ENCODE peak calls at places on chromosomes 1 and 21, in eight cellular contexts. F is transverse colon, J is tibial nerve, H is upper lobe of left lung, R is GM12878, U is K562, V is ovary, Y is A549. T is an unnamed sample.

GRCh38 chr1:85894651-85895050 is 186.4 kb upstream of the ZNHIT6 start:
- DNase-seq in J (peak), U (no peak), F (no peak), R (peak), Y (peak), H (no peak), V (peak), T (no peak)

GRCh38 chr1:52520149-52520548 is 32.7 kb downstream of the TUT4 start:
- DNase-seq in V (no peak), Y (no peak), H (no peak), R (no peak), J (no peak), U (no peak), F (no peak), T (no peak)

GRCh38 chr1:147627435-147628110 is 42.8 kb downstream of the ACP6 start:
- DNase-seq in F (peak), R (no peak), Y (peak), V (peak), J (peak), U (peak), H (peak), T (peak)

GRCh38 chr1:226908913-226909312 is 31.2 kb upstream of the COQ8A start:
- DNase-seq in R (no peak), H (no peak), J (no peak), F (no peak), U (no peak), V (no peak), Y (no peak), T (no peak)

GRCh38 chr1:205481629-205482071 is 22.8 kb upstream of the CDK18 start:
- DNase-seq in U (no peak), J (no peak), H (no peak), R (no peak), F (no peak), V (no peak), Y (no peak), T (no peak)

GRCh38 chr1:54640361-54640760 is 1.2 kb upstream of the MROH7 start:
- DNase-seq in J (no peak), Y (no peak), H (no peak), R (no peak), V (no peak), U (no peak), F (no peak), T (peak)

GRCh38 chr1:89288051-89288340 is 15.3 kb upstream of the GBP5 start:
- DNase-seq in J (no peak), H (no peak), F (no peak), V (no peak), U (no peak), Y (no peak), R (no peak), T (no peak)

GRCh38 chr1:191343816-191344215 is 814.4 kb upstream of the RGS18 start:
- DNase-seq in U (no peak), J (no peak), H (no peak), V (no peak), Y (no peak), F (no peak), R (no peak), T (no peak)

GRCh38 chr1:168373869-168374268 is 93.2 kb downstream of the TBX19 start:
- DNase-seq in V (peak), H (no peak), Y (no peak), J (no peak), F (no peak), U (peak), R (no peak), T (no peak)

GRCh38 chr1:17732475-17732874 is 22.7 kb upstream of the ACTL8 start:
- DNase-seq in U (no peak), Y (no peak), V (no peak), F (no peak), H (no peak), J (no peak), R (no peak), T (no peak)

GRCh38 chr1:22641906-22642636 is 1.4 kb upstream of the C1QC start:
- DNase-seq in F (peak), Y (peak), V (peak), H (peak), R (no peak), U (peak), J (peak), T (peak)

GRCh38 chr21:40732243-40732642 is 114.7 kb downstream of the DSCAM start:
- DNase-seq in U (no peak), V (no peak), R (no peak), F (no peak), J (no peak), H (no peak), Y (no peak), T (no peak)

GRCh38 chr1:165418195-165418594 is 26.7 kb downstream of the RXRG start:
- DNase-seq in V (no peak), U (no peak), H (no peak), Y (no peak), F (no peak), R (no peak), J (no peak), T (no peak)

GRCh38 chr1:12161662-12162458 is 4.9 kb upstream of the TNFRSF1B start:
- DNase-seq in H (peak), J (peak), V (peak), Y (peak), U (peak), F (peak), R (peak), T (peak)

GRCh38 chr1:37498872-37499617 is 15.5 kb downstream of the MEAF6 start:
- DNase-seq in R (no peak), H (peak), U (no peak), Y (peak), V (no peak), F (peak), J (no peak), T (no peak)

GRCh38 chr1:9399510-9400424 is 107.1 kb downstream of the SPSB1 start:
- DNase-seq in F (no peak), V (peak), H (no peak), J (no peak), U (no peak), Y (no peak), R (no peak), T (no peak)

GRCh38 chr1:169060906-169061683 is 45.4 kb upstream of the ATP1B1 start:
- DNase-seq in Y (no peak), R (no peak), F (no peak), J (no peak), H (peak), V (no peak), U (no peak), T (peak)

GRCh38 chr1:219587401-219587800 is 25.5 kb downstream of the ZC3H11B start:
- DNase-seq in U (no peak), F (no peak), V (no peak), H (no peak), Y (no peak), R (no peak), J (no peak), T (no peak)

GRCh38 chr1:86926886-86927285 is 12.5 kb downstream of the HS2ST1 start:
- DNase-seq in U (no peak), H (no peak), J (no peak), V (no peak), Y (no peak), R (no peak), F (no peak), T (no peak)

GRCh38 chr21:43210454-43211084 is 41.8 kb downstream of the CRYAA start:
- DNase-seq in J (peak), F (no peak), V (peak), R (no peak), Y (no peak), U (no peak), H (peak), T (no peak)

GRCh38 chr1:227781314-227781930 is 34.1 kb upstream of the PRSS38 start:
- DNase-seq in V (no peak), F (no peak), J (no peak), H (no peak), U (no peak), R (no peak), Y (no peak), T (peak)

GRCh38 chr1:1109743-1110142 is 6.1 kb downstream of the C1orf159 start:
- DNase-seq in U (peak), Y (no peak), V (no peak), H (no peak), F (peak), J (no peak), R (no peak), T (no peak)

GRCh38 chr1:39676951-39677350 is 5.0 kb upstream of the NT5C1A start:
- DNase-seq in U (no peak), J (no peak), H (peak), V (no peak), Y (no peak), F (no peak), R (no peak), T (no peak)

GRCh38 chr1:186535388-186536133 is 74.6 kb upstream of the PDC start:
- DNase-seq in R (no peak), J (no peak), Y (peak), F (no peak), V (no peak), U (no peak), H (no peak), T (no peak)

GRCh38 chr1:210817385-210818275 is 316.3 kb downstream of the KCNH1 start:
- DNase-seq in F (no peak), Y (no peak), V (no peak), H (no peak), U (no peak), J (no peak), R (no peak), T (no peak)
- TF ChIP-seq POLR2A in F (no peak), Y (no peak), V (no peak), H (no peak), U (no peak), J (no peak), R (no peak), T (no peak)

GRCh38 chr1:184049836-184050468 is 1.6 kb upstream of the TSEN15 start:
- DNase-seq in V (no peak), H (no peak), J (no peak), R (no peak), F (no peak), Y (no peak), U (no peak), T (no peak)

GRCh38 chr1:184051485-184052193 is at the start of gene TSEN15:
- DNase-seq in F (peak), R (peak), U (peak), Y (peak), H (peak), J (peak), V (peak), T (peak)

GRCh38 chr1:184050631-184051030 is 899 bp upstream of the TSEN15 start:
- DNase-seq in J (no peak), Y (no peak), R (no peak), V (no peak), H (no peak), U (no peak), F (no peak), T (no peak)

GRCh38 chr1:184052194-184052559 is 647 bp downstream of the TSEN15 start:
- DNase-seq in Y (no peak), H (no peak), U (no peak), J (no peak), F (no peak), R (no peak), V (no peak), T (no peak)

DNA sequence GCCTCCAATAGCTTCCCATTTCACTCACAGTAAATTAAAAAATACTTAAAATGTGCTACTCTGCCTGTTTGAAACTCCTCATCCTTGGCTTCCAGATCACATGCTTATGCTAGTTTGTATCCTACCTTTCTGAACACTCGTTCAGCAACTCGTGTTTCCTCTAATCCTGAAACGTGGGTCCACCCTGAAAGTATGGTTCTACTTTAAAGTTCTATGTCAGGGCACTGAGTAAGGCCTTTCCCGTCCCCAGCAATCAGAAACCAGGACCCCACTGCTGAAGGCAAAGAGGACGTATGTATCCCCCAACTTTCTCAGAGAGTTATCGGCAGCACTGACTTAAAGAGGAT is 419 bp upstream of the TSEN15 start:
- DNase-seq in J (no peak), R (no peak), U (peak), F (no peak), V (no peak), H (no peak), Y (no peak), T (no peak)
- H3K4me3 ChIP-seq in J (peak), R (peak), U (peak), F (peak), V (peak), H (peak), Y (peak), T (peak)

GRCh38 chr1:216600730-216601426 is 122.4 kb downstream of the ESRRG start:
- DNase-seq in U (no peak), Y (peak), J (peak), F (peak), H (peak), R (no peak), V (peak), T (peak)
- TF ChIP-seq CTCF in U (no peak), Y (peak), J (peak), F (peak), H (peak), R (no peak), V (no peak), T (no peak)

GRCh38 chr1:234606731-234607090 is 3.3 kb downstream of the IRF2BP2 start:
- DNase-seq in V (no peak), H (no peak), R (no peak), F (no peak), J (no peak), U (no peak), Y (no peak), T (no peak)

GRCh38 chr1:234605493-234605982 is 4.4 kb downstream of the IRF2BP2 start:
- DNase-seq in J (no peak), Y (no peak), H (no peak), F (no peak), R (no peak), V (no peak), U (no peak), T (no peak)

GRCh38 chr1:234604726-234605492 is 5.1 kb downstream of the IRF2BP2 start:
- DNase-seq in J (no peak), H (no peak), R (no peak), U (peak), F (no peak), V (no peak), Y (no peak), T (peak)

GRCh38 chr1:234607091-234608025 is 2.6 kb downstream of the IRF2BP2 start:
- DNase-seq in F (peak), R (no peak), Y (peak), J (no peak), H (peak), V (peak), U (no peak), T (peak)

GRCh38 chr1:234605983-234606730 is 3.8 kb downstream of the IRF2BP2 start:
- DNase-seq in F (peak), V (no peak), U (no peak), J (no peak), Y (peak), H (peak), R (no peak), T (peak)
- TF ChIP-seq POLR2A in F (peak), V (no peak), U (peak), J (peak), Y (no peak), H (no peak), R (peak), T (no peak)

GRCh38 chr1:27446491-27447020 is 43.4 kb downstream of the WASF2 start:
- DNase-seq in H (no peak), F (no peak), Y (no peak), U (no peak), J (no peak), R (no peak), V (no peak), T (no peak)

GRCh38 chr1:27444632-27445031 is 45.3 kb downstream of the WASF2 start:
- DNase-seq in Y (no peak), H (no peak), J (no peak), U (no peak), F (no peak), R (no peak), V (no peak), T (no peak)

GRCh38 chr1:27447399-27447798 is 42.6 kb downstream of the WASF2 start:
- DNase-seq in V (no peak), J (no peak), Y (no peak), R (no peak), H (no peak), U (no peak), F (no peak), T (no peak)

GRCh38 chr1:27447883-27448282 is 42.1 kb downstream of the WASF2 start:
- DNase-seq in V (no peak), F (no peak), H (no peak), Y (no peak), J (no peak), U (no peak), R (no peak), T (peak)

DNA sequence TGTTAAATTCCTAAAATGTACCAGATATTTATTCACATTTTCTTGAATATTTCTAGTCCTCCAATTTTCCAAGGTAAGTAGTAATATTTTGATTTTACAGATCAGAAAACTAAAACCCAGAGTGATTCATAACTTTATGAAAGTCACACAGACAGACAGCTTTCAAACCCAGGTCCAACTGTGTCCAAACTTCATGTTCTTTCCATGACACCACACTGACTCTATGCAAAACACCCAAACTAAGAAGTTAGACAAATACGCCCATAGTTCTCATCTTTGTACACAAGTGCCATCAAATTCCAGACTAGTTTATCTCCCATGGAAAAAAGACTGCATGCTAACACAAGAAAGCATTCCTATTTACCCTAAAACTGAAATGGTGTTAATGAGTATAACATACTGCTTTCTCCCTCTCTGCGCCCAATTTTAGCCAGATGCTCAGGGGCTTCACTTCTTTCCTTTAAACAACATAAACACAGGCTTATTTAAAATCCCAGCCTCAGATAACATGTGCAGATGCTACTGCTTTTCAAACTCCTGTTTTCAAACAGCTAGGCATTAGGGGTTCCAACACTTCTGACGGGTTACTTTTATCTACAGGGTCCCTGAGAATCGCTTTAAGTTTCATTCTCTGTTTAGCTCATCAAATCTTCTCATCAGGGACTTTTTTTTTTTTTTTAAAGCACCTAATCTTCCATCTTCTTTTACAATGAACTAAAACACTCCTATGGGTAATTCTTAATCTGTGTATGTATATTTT is 44.6 kb downstream of the WASF2 start:
- DNase-seq in R (no peak), J (no peak), U (no peak), F (no peak), H (no peak), V (no peak), Y (no peak), T (no peak)
- H3K4me3 ChIP-seq in R (peak), J (no peak), U (no peak), F (no peak), H (no peak), V (no peak), Y (no peak), T (no peak)

DNA sequence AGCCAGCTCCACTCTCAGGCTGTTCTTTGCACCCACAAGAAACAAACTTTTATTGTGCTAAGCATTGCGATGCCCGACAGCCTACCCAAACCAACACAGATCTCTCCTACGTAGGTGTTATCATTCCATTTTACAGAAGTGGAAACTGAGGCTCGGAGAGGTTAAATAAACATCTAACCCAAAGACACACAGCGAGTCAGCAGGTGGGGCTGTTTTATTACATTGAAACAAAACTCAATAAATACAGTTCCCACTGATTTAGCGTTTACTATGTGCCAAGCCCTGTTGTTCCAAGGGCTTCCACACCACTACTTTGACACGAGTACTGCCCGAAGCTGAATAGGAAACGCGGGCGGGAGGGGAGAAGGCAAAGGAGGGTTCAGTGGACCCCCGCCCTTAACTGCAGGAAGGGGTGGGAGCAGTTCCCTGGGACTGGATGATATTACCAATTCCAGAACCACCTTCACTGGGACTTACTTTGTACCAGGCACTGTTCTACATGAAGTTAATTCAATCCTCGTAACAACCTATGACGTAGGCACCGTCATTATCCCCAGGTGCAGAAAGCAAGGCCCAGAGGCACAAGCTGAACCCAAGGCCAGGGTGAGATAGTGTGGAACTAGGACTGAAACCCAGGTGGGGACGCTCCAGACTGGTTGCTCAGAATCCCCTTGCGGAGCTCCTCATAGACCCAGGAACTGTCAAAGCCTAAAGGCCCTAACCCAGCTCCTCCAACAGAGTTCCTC is 19.3 kb upstream of the ALDH4A1 start:
- DNase-seq in J (no peak), R (no peak), U (no peak), F (no peak), V (no peak), Y (no peak), H (no peak), T (no peak)
- TF ChIP-seq CTCF in J (no peak), R (no peak), U (peak), F (peak), V (no peak), Y (peak), H (peak), T (no peak)

DNA sequence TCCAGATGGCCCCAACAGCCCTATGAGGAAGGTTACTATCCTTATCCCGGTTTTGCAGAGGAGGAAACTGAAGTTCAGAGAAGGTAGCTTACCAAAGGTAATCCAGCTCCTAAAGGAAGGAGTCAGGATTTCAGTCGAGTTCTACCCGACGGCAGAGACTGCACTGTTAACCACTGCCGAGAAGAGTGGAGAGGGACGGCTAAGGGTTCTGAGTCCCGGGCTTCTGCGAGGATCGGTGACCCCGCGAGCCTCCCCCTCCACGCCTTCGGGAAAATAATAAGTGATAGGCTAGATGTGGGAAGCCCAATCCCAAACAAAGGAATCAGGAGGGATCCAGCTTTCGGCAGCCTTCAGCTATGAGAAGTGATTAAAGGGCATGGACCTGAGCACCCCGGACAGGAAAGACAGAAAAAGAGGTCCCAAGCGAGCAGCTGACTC is 587 bp downstream of the TMEM53 start:
- DNase-seq in F (no peak), Y (no peak), U (no peak), R (no peak), J (no peak), V (no peak), H (no peak), T (no peak)
- TF ChIP-seq POLR2A in F (no peak), Y (no peak), U (no peak), R (no peak), J (no peak), V (no peak), H (no peak), T (no peak)

DNA sequence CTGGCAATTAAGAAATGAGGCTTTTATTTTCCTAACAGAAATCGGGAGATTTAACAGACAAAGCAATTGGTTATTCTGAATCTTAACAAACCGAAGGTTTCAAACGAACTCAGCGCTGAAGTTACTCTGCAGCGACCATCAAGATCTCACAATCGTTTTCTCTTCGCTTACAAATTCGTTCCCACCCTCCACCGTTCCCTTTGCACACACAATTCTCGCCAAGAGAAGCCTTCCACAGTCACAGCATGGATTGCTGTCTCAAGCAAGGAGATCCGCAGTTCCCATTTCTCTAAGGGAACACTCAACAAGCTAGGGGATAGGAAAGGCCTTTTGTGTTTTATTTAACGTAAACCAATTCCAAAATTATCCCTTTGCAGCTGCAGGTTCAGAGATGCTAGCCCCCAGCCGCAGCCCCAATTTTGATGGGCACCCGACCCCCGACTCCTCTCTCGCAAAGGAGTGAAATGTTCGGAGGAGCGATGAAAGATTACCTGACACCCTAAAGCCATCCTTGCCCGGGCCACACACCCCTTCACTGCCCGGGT is 759 bp downstream of the FBXO42 start:
- DNase-seq in F (no peak), R (no peak), U (no peak), H (no peak), Y (no peak), J (peak), V (no peak), T (peak)
- H3K4me3 ChIP-seq in F (peak), R (peak), U (peak), H (peak), Y (peak), J (peak), V (peak), T (peak)

T was measured in lower leg skin.